ENCODE peak calls at places on chromosomes 1 and 21, in five cellular contexts. Q is CD8-positive, alpha-beta T cell; M is right lobe of liver; B is adrenal gland; N is aorta. F is an unnamed sample. For H3K9me3, the result is how much of the 10 kb centered on the place peaks cover.

GRCh38 chr1:30321216-30321910 is 402.0 kb downstream of the MATN1 start:
- DNase-seq in Q (no peak), M (no peak), B (no peak), N (no peak), F (no peak)

GRCh38 chr1:22223176-22223575 is 80.3 kb upstream of the WNT4 start:
- DNase-seq in Q (no peak), M (no peak), B (no peak), N (peak), F (no peak)

GRCh38 chr1:37240897-37241296 is 206.6 kb upstream of the GRIK3 start:
- DNase-seq in Q (no peak), M (no peak), B (no peak), N (no peak), F (no peak)

GRCh38 chr1:147246910-147247655 is 4.6 kb downstream of the CHD1L start:
- DNase-seq in Q (no peak), M (no peak), B (no peak), N (no peak), F (no peak)

GRCh38 chr1:11845641-11846335 is 1.8 kb downstream of the NPPA start:
- DNase-seq in Q (no peak), M (no peak), B (no peak), N (no peak), F (no peak)

GRCh38 chr1:154352581-154353459 is 27.5 kb downstream of the ATP8B2 start:
- DNase-seq in Q (peak), M (peak), B (peak), N (peak), F (peak)

GRCh38 chr1:9621032-9621431 is 30.5 kb upstream of the PIK3CD start:
- DNase-seq in Q (no peak), M (no peak), B (no peak), N (no peak), F (no peak)

GRCh38 chr1:234782057-234782800 is 172.3 kb upstream of the IRF2BP2 start:
- DNase-seq in Q (no peak), M (no peak), B (no peak), N (no peak), F (no peak)

GRCh38 chr1:81682490-81682889 is 118.2 kb upstream of the ADGRL2 start:
- DNase-seq in Q (no peak), M (no peak), B (no peak), N (no peak), F (no peak)

GRCh38 chr1:30334767-30335166 is 388.6 kb downstream of the MATN1 start:
- DNase-seq in Q (no peak), M (no peak), B (no peak), N (no peak), F (no peak)

GRCh38 chr1:92094112-92094511 is 14.0 kb downstream of the BTBD8 start:
- DNase-seq in Q (no peak), M (no peak), B (no peak), N (no peak), F (no peak)

GRCh38 chr1:167718926-167719691 is 2.7 kb upstream of the MPZL1 start:
- DNase-seq in Q (no peak), M (no peak), B (no peak), N (no peak), F (no peak)

GRCh38 chr21:27040738-27041137 is 73.8 kb upstream of the ADAMTS5 start:
- DNase-seq in Q (no peak), M (no peak), B (no peak), N (no peak), F (no peak)

GRCh38 chr1:18197299-18197698 is 89.7 kb downstream of the IGSF21 start:
- DNase-seq in Q (no peak), M (no peak), B (no peak), N (no peak), F (no peak)

GRCh38 chr1:51433269-51433971 is 85.6 kb downstream of the EPS15 start:
- DNase-seq in Q (no peak), M (no peak), B (no peak), N (no peak), F (no peak)

GRCh38 chr1:91080650-91081049 is 58.8 kb upstream of the ZNF644 start:
- DNase-seq in Q (no peak), M (no peak), B (no peak), N (no peak), F (no peak)

GRCh38 chr1:226023735-226024134 is 24.6 kb upstream of the SDE2 start:
- DNase-seq in Q (no peak), M (no peak), B (no peak), N (no peak), F (no peak)

GRCh38 chr1:187384504-187384903 is 555.8 kb downstream of the PLA2G4A start:
- DNase-seq in Q (no peak), M (no peak), B (no peak), N (no peak), F (no peak)

GRCh38 chr1:93749894-93750301 is 68.3 kb upstream of the BCAR3 start:
- DNase-seq in Q (no peak), M (no peak), B (no peak), N (no peak), F (peak)

GRCh38 chr1:232987046-232987445 is 36.6 kb downstream of the NTPCR start:
- DNase-seq in Q (no peak), M (no peak), B (no peak), N (no peak), F (no peak)

GRCh38 chr1:48223372-48224081 is 1.0 kb downstream of the SLC5A9 start:
- DNase-seq in Q (no peak), M (peak), B (no peak), N (no peak), F (no peak)

GRCh38 chr1:31755850-31756492 is 8.2 kb downstream of the ADGRB2 start:
- DNase-seq in Q (no peak), M (no peak), B (no peak), N (no peak), F (no peak)

GRCh38 chr1:69410457-69410850 is 157.3 kb upstream of the LRRC7 start:
- DNase-seq in Q (no peak), M (no peak), B (no peak), N (no peak), F (no peak)

GRCh38 chr1:225941220-225941948 is at the start of gene LEFTY2:
- DNase-seq in Q (no peak), M (no peak), B (no peak), N (no peak), F (no peak)

GRCh38 chr1:117045644-117046043 is 14.5 kb upstream of the TTF2 start:
- DNase-seq in Q (no peak), M (no peak), B (no peak), N (no peak), F (no peak)

GRCh38 chr1:239909894-239910293 is 181.8 kb upstream of the FMN2 start:
- DNase-seq in Q (no peak), M (peak), B (no peak), N (peak), F (peak)

GRCh38 chr1:92563457-92564216 is 76.9 kb upstream of the GFI1 start:
- DNase-seq in Q (no peak), M (no peak), B (no peak), N (no peak), F (no peak)

GRCh38 chr21:27221084-27221483 is 254.2 kb upstream of the ADAMTS5 start:
- DNase-seq in Q (no peak), M (no peak), B (no peak), N (no peak), F (no peak)

GRCh38 chr1:81296584-81296983 is 504.1 kb upstream of the ADGRL2 start:
- DNase-seq in Q (no peak), M (no peak), B (no peak), N (no peak), F (no peak)

GRCh38 chr1:218658899-218659298 is 313.8 kb downstream of the TGFB2 start:
- DNase-seq in Q (no peak), M (no peak), B (no peak), N (no peak), F (no peak)

GRCh38 chr1:37169743-37170275 is 135.5 kb upstream of the GRIK3 start:
- DNase-seq in Q (no peak), M (no peak), B (no peak), N (no peak), F (no peak)

GRCh38 chr1:104945406-104945805 is 1195.7 kb downstream of the AMY1C start:
- DNase-seq in Q (no peak), M (no peak), B (no peak), N (no peak), F (no peak)

GRCh38 chr1:243332440-243332839 is 76.6 kb downstream of the SDCCAG8 start:
- DNase-seq in Q (no peak), M (no peak), B (no peak), N (no peak), F (no peak)

GRCh38 chr1:51237714-51238403 is 1.8 kb downstream of the RNF11 start:
- DNase-seq in Q (no peak), M (no peak), B (no peak), N (no peak), F (no peak)

GRCh38 chr1:57549280-57549679 is 125.4 kb upstream of the DAB1 start:
- DNase-seq in Q (no peak), M (no peak), B (no peak), N (no peak), F (no peak)

GRCh38 chr1:53618218-53619087 is 120.5 kb downstream of the GLIS1 start:
- DNase-seq in Q (no peak), M (no peak), B (peak), N (peak), F (no peak)

GRCh38 chr1:189787201-189787600 is 690.5 kb downstream of the BRINP3 start:
- DNase-seq in Q (no peak), M (no peak), B (no peak), N (no peak), F (no peak)

GRCh38 chr1:84959294-84959693 is 37.6 kb downstream of the MCOLN2 start:
- DNase-seq in Q (no peak), M (no peak), B (no peak), N (no peak), F (no peak)

DNA sequence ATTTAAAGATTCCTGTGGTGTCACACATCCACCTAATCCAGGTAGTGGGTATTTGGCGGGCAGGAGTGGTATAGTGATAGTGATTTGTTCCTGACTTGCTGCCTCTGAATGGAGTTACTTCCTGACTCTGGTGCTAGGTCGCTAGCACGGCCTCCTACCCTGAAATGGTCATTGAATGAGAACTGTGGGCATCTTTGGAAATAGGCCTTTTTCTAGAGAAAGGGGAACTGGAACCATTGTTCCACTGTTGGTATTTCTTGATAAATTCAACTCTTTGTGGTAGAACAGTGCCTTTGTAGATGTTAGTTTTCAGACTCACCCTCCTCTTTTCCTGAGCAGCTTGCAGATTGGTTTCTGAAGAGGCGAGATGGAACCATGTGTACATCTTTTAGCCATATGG is 1.5 kb downstream of the QSOX1 start:
- DNase-seq in Q (no peak), M (no peak), B (no peak), N (no peak), F (no peak)
- H3K27ac ChIP-seq in Q (no peak), M (no peak), B (no peak), N (no peak), F (peak)

GRCh38 chr21:39536835-39537234 is 75.9 kb upstream of the B3GALT5 start:
- DNase-seq in Q (no peak), M (no peak), B (no peak), N (no peak), F (no peak)

GRCh38 chr21:39538453-39539042 is 74.2 kb upstream of the B3GALT5 start:
- DNase-seq in Q (no peak), M (no peak), B (no peak), N (no peak), F (no peak)

GRCh38 chr21:39546522-39546921 is 66.2 kb upstream of the B3GALT5 start:
- DNase-seq in Q (no peak), M (no peak), B (no peak), N (no peak), F (no peak)

GRCh38 chr21:39537571-39537970 is 75.2 kb upstream of the B3GALT5 start:
- DNase-seq in Q (no peak), M (no peak), B (no peak), N (no peak), F (no peak)

DNA sequence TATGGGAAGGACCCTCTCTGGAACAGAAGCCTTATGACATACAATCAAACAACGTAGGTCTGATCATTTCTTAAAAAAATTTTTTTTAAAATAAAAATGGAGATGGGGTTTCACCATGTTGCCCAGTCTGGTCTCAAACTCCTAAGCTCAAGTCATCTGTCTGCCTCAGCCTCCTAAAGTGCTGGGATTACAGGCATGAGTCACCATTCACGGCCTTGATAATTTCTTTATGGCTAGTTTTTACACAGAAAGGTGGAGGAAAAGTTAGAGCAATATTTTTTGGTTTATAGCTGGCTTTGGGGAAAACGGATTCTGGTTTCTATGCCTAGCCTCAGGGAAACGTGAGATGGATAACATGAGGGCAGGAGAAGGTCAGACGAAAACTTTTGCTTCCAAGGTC is 70.0 kb upstream of the B3GALT5 start:
- DNase-seq in Q (no peak), M (no peak), B (no peak), N (no peak), F (no peak)
- H3K9me3 ChIP-seq in Q (under half), M (under half), B (under half), N (under half), F (under half)

DNA sequence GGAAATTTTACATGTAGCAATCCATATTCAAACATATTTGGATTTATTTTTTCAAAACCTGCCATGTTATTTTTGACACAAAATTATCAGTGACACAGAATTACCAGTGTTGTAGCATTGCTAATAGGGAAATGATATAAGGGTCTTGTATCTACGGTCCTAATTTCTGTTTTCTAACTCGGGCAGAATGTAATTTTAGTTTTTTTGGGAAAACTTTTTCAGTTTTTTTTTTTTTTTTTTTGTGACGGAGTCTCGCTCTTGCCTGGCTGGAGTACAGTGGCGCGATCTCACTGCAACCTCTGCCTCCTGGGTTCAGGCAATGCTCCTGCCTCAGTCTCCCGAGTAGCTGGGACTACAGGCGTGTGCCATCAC is 2.6 kb downstream of the UQCRH start:
- DNase-seq in Q (no peak), M (no peak), B (no peak), N (no peak), F (no peak)
- H3K27ac ChIP-seq in Q (no peak), M (no peak), B (no peak), N (no peak), F (no peak)

DNA sequence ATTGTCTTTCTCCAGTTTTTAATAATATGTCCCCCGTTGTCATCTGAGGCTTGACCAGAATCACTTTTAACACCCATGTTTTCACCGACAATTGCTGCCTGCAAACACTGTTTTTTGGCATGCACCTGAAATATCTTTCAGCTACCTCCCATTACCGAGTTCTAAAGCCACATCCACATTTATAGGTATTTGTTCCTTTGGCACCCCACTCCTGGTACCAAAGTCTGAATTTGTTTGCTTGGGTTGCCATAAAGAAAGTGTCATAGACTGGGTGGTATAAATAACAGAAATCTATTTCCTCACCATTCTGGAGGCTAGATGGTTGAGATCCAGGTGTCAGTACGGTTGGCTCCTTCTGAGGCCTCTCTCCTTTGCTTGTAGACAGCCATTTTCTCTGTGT is 94.2 kb downstream of the OBSCN start:
- DNase-seq in Q (no peak), M (no peak), B (no peak), N (no peak), F (no peak)
- H3K9me3 ChIP-seq in Q (under half), M (under half), B (under half), N (under half), F (under half)

F was measured in lung.